ENCODE peak calls at places on chromosomes 11 and 22, in five cellular contexts. L is spleen, Q is BE2C, T is GM12865, K is cardiac fibroblast. S is an unnamed sample.
A peak's percentile ranks its signal among the peaks of the same experiment; 100 is the strongest.

GRCh38 chr22:41969110-41969646 is at the start of gene SEPTIN3:
- DNase-seq in L (no peak), Q (peak; percentile 64), T (no peak), K (no peak), S (no peak)

GRCh38 chr11:132024587-132025295 is 654.3 kb downstream of the NTM start:
- DNase-seq in L (no peak), Q (no peak), T (peak; percentile 66), K (peak; percentile 89), S (peak; percentile 91)

GRCh38 chr11:103051986-103052385 is 40.0 kb downstream of the DCUN1D5 start:
- DNase-seq in L (no peak), Q (no peak), T (no peak), K (no peak), S (peak; percentile 74)

GRCh38 chr11:107619926-107620325 is 29.0 kb downstream of the ELMOD1 start:
- DNase-seq in L (no peak), Q (no peak), T (no peak), K (peak; percentile 38), S (peak; percentile 53)

GRCh38 chr11:77002776-77003175 is 31.4 kb upstream of the B3GNT6 start:
- DNase-seq in L (no peak), Q (no peak), T (no peak), K (no peak), S (no peak)

GRCh38 chr11:69209936-69210659 is 54.4 kb downstream of the SMIM38 start:
- DNase-seq in L (peak; percentile 54), Q (no peak), T (peak; percentile 11), K (peak; percentile 4), S (no peak)

GRCh38 chr11:35211952-35212351 is 73.0 kb downstream of the CD44 start:
- DNase-seq in L (no peak), Q (no peak), T (no peak), K (no peak), S (no peak)

GRCh38 chr11:65788801-65789200 is 1.9 kb downstream of the OVOL1 start:
- DNase-seq in L (no peak), Q (no peak), T (no peak), K (no peak), S (no peak)

GRCh38 chr22:39308614-39309363 is 10.6 kb downstream of the RPL3 start:
- DNase-seq in L (peak; percentile 74), Q (no peak), T (no peak), K (peak; percentile 96), S (peak; percentile 86)

GRCh38 chr11:3989251-3989650 is 105.3 kb upstream of the RRM1 start:
- DNase-seq in L (no peak), Q (no peak), T (no peak), K (no peak), S (no peak)

GRCh38 chr22:31574015-31574670 is 77.8 kb downstream of the SFI1 start:
- DNase-seq in L (no peak), Q (no peak), T (no peak), K (peak; percentile 15), S (no peak)

GRCh38 chr22:32854351-32854804 is 52.9 kb downstream of the TIMP3 start:
- DNase-seq in L (no peak), Q (no peak), T (no peak), K (no peak), S (peak; percentile 81)

GRCh38 chr11:5285703-5286102 is 16.0 kb upstream of the HBE1 start:
- DNase-seq in L (no peak), Q (no peak), T (no peak), K (no peak), S (no peak)

GRCh38 chr11:36008576-36008975 is 64.7 kb downstream of the LDLRAD3 start:
- DNase-seq in L (no peak), Q (no peak), T (no peak), K (peak; percentile 68), S (peak; percentile 38)

GRCh38 chr11:63840356-63841060 is 1.6 kb downstream of the MARK2 start:
- DNase-seq in L (no peak), Q (no peak), T (peak; percentile 46), K (peak; percentile 9), S (no peak)

GRCh38 chr11:21343204-21343603 is 673.8 kb downstream of the NELL1 start:
- DNase-seq in L (no peak), Q (peak; percentile 9), T (no peak), K (no peak), S (no peak)

GRCh38 chr11:126313826-126314225 is 10.0 kb downstream of the DCPS start:
- DNase-seq in L (peak; percentile 18), Q (no peak), T (peak; percentile 54), K (no peak), S (no peak)

GRCh38 chr11:65856689-65857499 is 1.1 kb downstream of the CFL1 start:
- DNase-seq in L (peak; percentile 97), Q (peak; percentile 78), T (peak; percentile 85), K (peak; percentile 68), S (peak; percentile 40)

GRCh38 chr22:28072066-28072465 is 153.0 kb upstream of the PITPNB start:
- DNase-seq in L (no peak), Q (no peak), T (no peak), K (peak; percentile 26), S (peak; percentile 29)

GRCh38 chr11:26862801-26863200 is 131.1 kb upstream of the FIBIN start:
- DNase-seq in L (no peak), Q (no peak), T (no peak), K (no peak), S (no peak)

GRCh38 chr11:91173701-91174100 is 950.9 kb upstream of the CHORDC1 start:
- DNase-seq in L (no peak), Q (no peak), T (no peak), K (peak; percentile 74), S (peak; percentile 14)

GRCh38 chr11:118435233-118435892 is 929 bp upstream of the KMT2A start:
- DNase-seq in L (peak; percentile 93), Q (peak; percentile 96), T (peak; percentile 86), K (no peak), S (peak; percentile 26)

GRCh38 chr11:77038825-77039326 is 4.7 kb downstream of the B3GNT6 start:
- DNase-seq in L (no peak), Q (no peak), T (peak; percentile 32), K (no peak), S (no peak)

GRCh38 chr11:120065176-120065575 is 72.7 kb downstream of the TRIM29 start:
- DNase-seq in L (no peak), Q (no peak), T (no peak), K (no peak), S (no peak)

GRCh38 chr11:111119751-111120150 is 125.8 kb upstream of the POU2AF2 start:
- DNase-seq in L (no peak), Q (no peak), T (no peak), K (no peak), S (no peak)

GRCh38 chr22:32080904-32081303 is 37.8 kb downstream of the SLC5A1 start:
- DNase-seq in L (no peak), Q (peak; percentile 33), T (peak; percentile 61), K (peak; percentile 76), S (peak; percentile 27)

GRCh38 chr11:14029971-14030531 is 67.5 kb downstream of the SPON1 start:
- DNase-seq in L (no peak), Q (no peak), T (no peak), K (peak; percentile 31), S (peak; percentile 74)

GRCh38 chr22:44622147-44622427 is 79.9 kb upstream of the PRR5 start:
- DNase-seq in L (peak; percentile 70), Q (peak; percentile 58), T (peak; percentile 23), K (no peak), S (no peak)

GRCh38 chr22:27810566-27810965 is 9.0 kb upstream of the MN1 start:
- DNase-seq in L (no peak), Q (no peak), T (no peak), K (peak; percentile 39), S (peak; percentile 69)

GRCh38 chr22:30564045-30564765 is 10.3 kb downstream of the GAL3ST1 start:
- DNase-seq in L (no peak), Q (peak; percentile 81), T (no peak), K (no peak), S (no peak)

GRCh38 chr11:72397333-72397732 is 37.0 kb downstream of the CLPB start:
- DNase-seq in L (no peak), Q (no peak), T (no peak), K (no peak), S (no peak)

GRCh38 chr11:1220941-1221721 is 1.7 kb upstream of the MUC5B start:
- DNase-seq in L (peak; percentile 48), Q (peak; percentile 1), T (no peak), K (no peak), S (no peak)

GRCh38 chr11:2396471-2396870 is 4.1 kb upstream of the TSSC4 start:
- DNase-seq in L (no peak), Q (no peak), T (no peak), K (no peak), S (no peak)

DNA sequence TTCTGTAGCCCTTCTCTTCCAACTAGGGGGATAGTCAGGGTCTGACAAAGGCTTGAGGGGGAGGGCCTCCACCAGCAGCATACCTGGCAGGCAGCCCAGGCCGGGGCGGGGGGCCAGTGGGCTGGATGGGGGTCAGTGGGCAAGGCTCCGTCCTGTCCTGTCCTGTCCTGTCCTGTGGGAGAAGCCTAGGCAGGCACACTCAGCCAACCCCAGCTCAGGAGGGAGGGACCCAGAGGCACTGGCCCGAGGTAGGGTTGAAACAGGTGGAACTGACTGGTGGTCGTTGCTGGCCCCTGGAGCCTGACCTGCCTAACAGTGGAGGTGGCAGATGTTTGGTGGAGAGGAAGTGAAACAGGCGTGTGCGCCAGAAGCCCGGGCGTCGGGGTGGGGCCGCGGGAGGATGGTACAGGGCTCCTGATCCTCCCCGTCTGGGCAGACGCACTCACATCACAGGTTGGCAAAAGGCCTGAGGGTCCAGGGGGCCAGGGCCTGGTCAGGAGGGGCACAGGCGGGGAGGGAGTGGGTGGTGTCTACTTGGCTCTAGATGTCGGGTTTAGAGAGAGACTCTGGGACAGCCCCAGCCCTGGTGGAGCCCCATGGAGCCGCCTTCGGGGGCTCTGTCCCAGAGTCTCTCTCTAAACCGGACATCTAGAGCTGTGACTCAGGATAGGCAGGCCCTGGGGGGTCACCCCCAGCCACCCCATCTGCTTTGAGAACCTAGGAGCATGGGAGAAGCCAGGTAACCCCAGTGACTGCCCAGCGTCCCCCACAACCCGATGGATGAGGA is 32.5 kb upstream of the GRAMD4 start:
- DNase-seq in L (peak; percentile 96), Q (no peak), T (peak; percentile 80), K (no peak), S (no peak)
- H3K4me3 ChIP-seq in L (no peak overlapping the region), Q (no peak overlapping the region), T (peak overlapping the region; percentile 5), K (no peak overlapping the region), S (no peak overlapping the region)

GRCh38 chr11:124778281-124778680 is 16.2 kb upstream of the ESAM start:
- DNase-seq in L (no peak), Q (no peak), T (no peak), K (no peak), S (no peak)
- TF ChIP-seq CTCF in L (no peak), Q (peak; percentile 55), T (no peak), K (peak; percentile 27), S (no peak)

GRCh38 chr11:44310456-44311272 is 725 bp upstream of the ALX4 start:
- DNase-seq in L (no peak), Q (no peak), T (no peak), K (no peak), S (no peak)
- H3K4me3 ChIP-seq in L (no peak overlapping the region), Q (no peak overlapping the region), T (no peak overlapping the region), K (no peak overlapping the region), S (no peak overlapping the region)

DNA sequence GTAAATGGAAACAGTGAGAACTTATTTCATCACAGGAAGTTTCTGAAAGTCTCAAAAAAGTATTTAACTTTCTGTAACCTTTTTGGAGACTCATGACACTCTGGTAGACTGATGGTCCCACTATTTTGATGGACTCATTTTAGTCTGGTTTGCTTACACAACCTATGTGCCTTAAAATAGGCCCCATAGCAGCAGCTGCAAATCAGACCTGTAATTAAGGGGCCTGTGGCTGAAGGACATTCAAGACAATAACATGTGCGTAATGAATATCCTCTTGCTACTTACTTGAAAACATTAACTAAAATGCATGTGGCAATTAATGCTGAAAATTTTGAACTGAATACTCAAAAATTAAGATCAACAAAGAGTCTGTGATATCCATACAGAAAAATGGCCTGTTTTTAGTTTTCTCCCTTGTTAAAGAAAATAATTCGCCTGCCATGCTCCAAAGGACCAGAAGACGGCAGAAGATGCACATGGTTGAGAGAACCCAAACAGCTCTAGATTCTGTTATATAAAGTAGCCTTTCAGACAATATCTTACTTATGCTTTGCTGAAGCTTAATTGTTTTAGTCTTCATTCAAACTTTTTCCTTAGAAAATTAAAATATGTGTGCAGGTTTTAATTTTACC is 568.5 kb downstream of the KCNA4 start:
- DNase-seq in L (no peak), Q (no peak), T (peak; percentile 5), K (peak; percentile 64), S (no peak)
- TF ChIP-seq CTCF in L (no peak), Q (no peak), T (peak; percentile 27), K (peak; percentile 91), S (peak; percentile 85)